ENCODE peak calls at places on chromosomes 7 and 10, in nine cellular contexts. One of them, this sample, is unnamed.

GRCh38 chr10:74969093-74969492 is 142.4 kb upstream of the SAMD8 start:
- DNase-seq in IMR-90: no peak
- DNase-seq in PC-3: no peak
- DNase-seq in colonic mucosa: no peak
- DNase-seq in tibial nerve: no peak
- DNase-seq in psoas muscle: no peak
- DNase-seq in neural progenitor cell: no peak
- DNase-seq in cardiac muscle cell: no peak
- DNase-seq in heart right ventricle: no peak
- DNase-seq in this sample: no peak

GRCh38 chr7:79709574-79710409 is 256.3 kb upstream of the MAGI2 start:
- DNase-seq in colonic mucosa: peak; percentile 66
- DNase-seq in PC-3: peak; percentile 95
- DNase-seq in heart right ventricle: no peak
- DNase-seq in cardiac muscle cell: peak; percentile 63
- DNase-seq in neural progenitor cell: no peak
- DNase-seq in tibial nerve: no peak
- DNase-seq in psoas muscle: no peak
- DNase-seq in IMR-90: peak; percentile 56
- DNase-seq in this sample: no peak

GRCh38 chr10:44046605-44047004 is 338.3 kb downstream of the CXCL12 start:
- DNase-seq in heart right ventricle: no peak
- DNase-seq in tibial nerve: no peak
- DNase-seq in cardiac muscle cell: peak; percentile 21
- DNase-seq in neural progenitor cell: peak; percentile 42
- DNase-seq in colonic mucosa: no peak
- DNase-seq in IMR-90: peak; percentile 52
- DNase-seq in PC-3: peak; percentile 31
- DNase-seq in psoas muscle: no peak
- DNase-seq in this sample: no peak

GRCh38 chr7:131231381-131232220 is 96.1 kb upstream of the MKLN1 start:
- DNase-seq in neural progenitor cell: no peak
- DNase-seq in PC-3: no peak
- DNase-seq in cardiac muscle cell: peak; percentile 76
- DNase-seq in psoas muscle: no peak
- DNase-seq in heart right ventricle: peak; percentile 23
- DNase-seq in tibial nerve: peak; percentile 28
- DNase-seq in colonic mucosa: peak; percentile 31
- DNase-seq in IMR-90: peak; percentile 79
- DNase-seq in this sample: peak; percentile 56

GRCh38 chr7:81162771-81163525 is 244.1 kb upstream of the SEMA3C start:
- DNase-seq in PC-3: peak; percentile 35
- DNase-seq in heart right ventricle: no peak
- DNase-seq in IMR-90: peak; percentile 70
- DNase-seq in tibial nerve: no peak
- DNase-seq in colonic mucosa: no peak
- DNase-seq in cardiac muscle cell: no peak
- DNase-seq in neural progenitor cell: no peak
- DNase-seq in psoas muscle: no peak
- DNase-seq in this sample: no peak

GRCh38 chr7:867406-868188 is 8.8 kb upstream of the GET4 start:
- DNase-seq in IMR-90: peak; percentile 54
- DNase-seq in heart right ventricle: peak; percentile 55
- DNase-seq in neural progenitor cell: no peak
- DNase-seq in cardiac muscle cell: no peak
- DNase-seq in tibial nerve: no peak
- DNase-seq in colonic mucosa: peak; percentile 90
- DNase-seq in psoas muscle: peak; percentile 85
- DNase-seq in PC-3: no peak
- DNase-seq in this sample: peak; percentile 69

GRCh38 chr10:131841131-131841661 is 59.6 kb upstream of the PPP2R2D start:
- DNase-seq in PC-3: no peak
- DNase-seq in cardiac muscle cell: no peak
- DNase-seq in psoas muscle: peak; percentile 38
- DNase-seq in colonic mucosa: no peak
- DNase-seq in IMR-90: no peak
- DNase-seq in heart right ventricle: no peak
- DNase-seq in neural progenitor cell: no peak
- DNase-seq in tibial nerve: no peak
- DNase-seq in this sample: no peak

GRCh38 chr7:74015670-74016069 is 12.3 kb upstream of the ELN start:
- DNase-seq in PC-3: peak; percentile 60
- DNase-seq in colonic mucosa: no peak
- DNase-seq in tibial nerve: no peak
- DNase-seq in psoas muscle: no peak
- DNase-seq in IMR-90: no peak
- DNase-seq in cardiac muscle cell: no peak
- DNase-seq in heart right ventricle: no peak
- DNase-seq in neural progenitor cell: no peak
- DNase-seq in this sample: no peak

GRCh38 chr7:135091717-135092116 is 56.2 kb upstream of the TMEM140 start:
- DNase-seq in psoas muscle: no peak
- DNase-seq in heart right ventricle: no peak
- DNase-seq in tibial nerve: no peak
- DNase-seq in cardiac muscle cell: no peak
- DNase-seq in colonic mucosa: no peak
- DNase-seq in neural progenitor cell: no peak
- DNase-seq in PC-3: no peak
- DNase-seq in IMR-90: no peak
- DNase-seq in this sample: no peak

GRCh38 chr10:78306358-78306757 is 272.7 kb downstream of the RPS24 start:
- DNase-seq in colonic mucosa: peak; percentile 13
- DNase-seq in tibial nerve: no peak
- DNase-seq in psoas muscle: no peak
- DNase-seq in cardiac muscle cell: no peak
- DNase-seq in neural progenitor cell: no peak
- DNase-seq in IMR-90: no peak
- DNase-seq in PC-3: no peak
- DNase-seq in heart right ventricle: no peak
- DNase-seq in this sample: peak; percentile 52

GRCh38 chr10:91909178-91909677 is at the start of gene FGFBP3:
- DNase-seq in psoas muscle: no peak
- DNase-seq in PC-3: peak; percentile 43
- DNase-seq in cardiac muscle cell: peak; percentile 71
- DNase-seq in IMR-90: peak; percentile 45
- DNase-seq in neural progenitor cell: peak; percentile 85
- DNase-seq in colonic mucosa: peak; percentile 66
- DNase-seq in heart right ventricle: no peak
- DNase-seq in tibial nerve: peak; percentile 19
- DNase-seq in this sample: no peak

GRCh38 chr7:128915271-128915819 is 4.8 kb upstream of the KCP start:
- DNase-seq in colonic mucosa: no peak
- DNase-seq in PC-3: no peak
- DNase-seq in IMR-90: no peak
- DNase-seq in psoas muscle: no peak
- DNase-seq in tibial nerve: no peak
- DNase-seq in heart right ventricle: no peak
- DNase-seq in neural progenitor cell: peak; percentile 25
- DNase-seq in cardiac muscle cell: no peak
- DNase-seq in this sample: no peak
- H3K27ac ChIP-seq in colonic mucosa: no peak overlapping the region
- H3K27ac ChIP-seq in PC-3: no peak overlapping the region
- H3K27ac ChIP-seq in IMR-90: no peak overlapping the region
- H3K27ac ChIP-seq in psoas muscle: no peak overlapping the region
- H3K27ac ChIP-seq in tibial nerve: no peak overlapping the region
- H3K27ac ChIP-seq in heart right ventricle: no peak overlapping the region
- H3K27ac ChIP-seq in neural progenitor cell: no peak overlapping the region
- H3K27ac ChIP-seq in cardiac muscle cell: no peak overlapping the region
- H3K27ac ChIP-seq in this sample: no peak overlapping the region

DNA sequence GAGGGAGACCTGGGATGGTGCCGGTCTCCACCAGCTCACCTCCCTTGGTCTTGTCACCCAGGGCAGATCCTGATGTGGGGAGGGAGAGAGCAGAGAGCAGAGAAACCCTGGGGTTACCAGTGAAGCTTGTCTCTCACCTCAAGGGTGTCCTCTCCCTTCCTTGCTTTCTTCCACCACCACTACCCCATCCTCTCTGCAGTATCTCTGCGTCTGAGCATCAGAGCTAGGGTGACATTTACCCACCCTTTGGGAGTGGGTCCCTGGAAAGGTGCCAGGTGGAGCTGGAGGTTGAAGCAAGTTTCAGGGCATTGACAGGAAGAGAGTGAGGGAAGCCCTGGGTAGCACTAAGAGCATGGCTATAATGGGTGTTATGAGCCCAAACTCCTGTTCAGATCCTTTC is 75.2 kb upstream of the ANLN start:
- DNase-seq in tibial nerve: no peak
- DNase-seq in heart right ventricle: no peak
- DNase-seq in cardiac muscle cell: no peak
- DNase-seq in IMR-90: no peak
- DNase-seq in neural progenitor cell: no peak
- DNase-seq in PC-3: no peak
- DNase-seq in psoas muscle: no peak
- DNase-seq in colonic mucosa: no peak
- DNase-seq in this sample: peak; percentile 50
- H3K4me3 ChIP-seq in tibial nerve: no peak overlapping the region
- H3K4me3 ChIP-seq in heart right ventricle: no peak overlapping the region
- H3K4me3 ChIP-seq in cardiac muscle cell: no peak overlapping the region
- H3K4me3 ChIP-seq in IMR-90: no peak overlapping the region
- H3K4me3 ChIP-seq in neural progenitor cell: no peak overlapping the region
- H3K4me3 ChIP-seq in PC-3: no peak overlapping the region
- H3K4me3 ChIP-seq in psoas muscle: no peak overlapping the region
- H3K4me3 ChIP-seq in colonic mucosa: no peak overlapping the region
- H3K4me3 ChIP-seq in this sample: no peak overlapping the region

DNA sequence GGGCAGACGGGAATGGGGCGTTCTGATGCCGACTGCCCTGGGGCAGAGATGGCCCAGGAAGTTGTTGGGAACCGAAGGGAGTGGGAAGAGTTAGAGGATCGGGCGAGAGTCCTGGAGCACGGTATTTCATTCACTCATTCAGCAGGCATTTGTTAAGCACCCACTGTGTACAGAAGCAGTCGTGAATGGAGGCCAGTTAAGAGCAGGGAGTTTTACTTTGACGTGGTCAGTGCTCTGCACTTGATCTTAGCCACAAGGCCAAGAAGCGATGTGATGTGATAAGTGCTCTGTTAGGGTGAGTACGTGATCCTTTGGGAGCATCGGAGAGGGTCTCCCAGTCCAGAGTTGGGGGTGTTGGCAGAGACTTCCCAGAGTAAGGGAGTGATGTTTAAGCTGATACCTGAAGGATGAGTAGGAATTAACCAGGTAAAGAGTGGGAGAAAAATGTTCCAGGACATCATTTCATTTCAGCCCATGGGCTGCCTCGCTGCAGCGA is 890 bp downstream of the ZFYVE27 start:
- DNase-seq in neural progenitor cell: no peak
- DNase-seq in IMR-90: peak; percentile 56
- DNase-seq in psoas muscle: no peak
- DNase-seq in cardiac muscle cell: no peak
- DNase-seq in colonic mucosa: no peak
- DNase-seq in PC-3: no peak
- DNase-seq in tibial nerve: no peak
- DNase-seq in heart right ventricle: no peak
- DNase-seq in this sample: no peak
- H3K27ac ChIP-seq in neural progenitor cell: no peak overlapping the region
- H3K27ac ChIP-seq in IMR-90: peak overlapping the region; percentile 85
- H3K27ac ChIP-seq in psoas muscle: peak overlapping the region; percentile 98
- H3K27ac ChIP-seq in cardiac muscle cell: peak overlapping the region; percentile 94
- H3K27ac ChIP-seq in colonic mucosa: peak overlapping the region; percentile 93
- H3K27ac ChIP-seq in PC-3: no peak overlapping the region
- H3K27ac ChIP-seq in tibial nerve: peak overlapping the region; percentile 88
- H3K27ac ChIP-seq in heart right ventricle: peak overlapping the region; percentile 91
- H3K27ac ChIP-seq in this sample: peak overlapping the region; percentile 86

GRCh38 chr10:97849101-97849490 is 547 bp upstream of the GOLGA7B start:
- DNase-seq in colonic mucosa: peak; percentile 39
- DNase-seq in cardiac muscle cell: no peak
- DNase-seq in neural progenitor cell: no peak
- DNase-seq in PC-3: peak; percentile 69
- DNase-seq in psoas muscle: no peak
- DNase-seq in heart right ventricle: no peak
- DNase-seq in tibial nerve: no peak
- DNase-seq in IMR-90: no peak
- DNase-seq in this sample: no peak
- H3K4me3 ChIP-seq in colonic mucosa: peak overlapping the region; percentile 50
- H3K4me3 ChIP-seq in cardiac muscle cell: peak overlapping the region; percentile 50
- H3K4me3 ChIP-seq in neural progenitor cell: peak overlapping the region; percentile 57
- H3K4me3 ChIP-seq in PC-3: peak overlapping the region; percentile 68
- H3K4me3 ChIP-seq in psoas muscle: peak overlapping the region; percentile 69
- H3K4me3 ChIP-seq in heart right ventricle: peak overlapping the region; percentile 49
- H3K4me3 ChIP-seq in tibial nerve: peak overlapping the region; percentile 56
- H3K4me3 ChIP-seq in IMR-90: no peak overlapping the region
- H3K4me3 ChIP-seq in this sample: no peak overlapping the region

DNA sequence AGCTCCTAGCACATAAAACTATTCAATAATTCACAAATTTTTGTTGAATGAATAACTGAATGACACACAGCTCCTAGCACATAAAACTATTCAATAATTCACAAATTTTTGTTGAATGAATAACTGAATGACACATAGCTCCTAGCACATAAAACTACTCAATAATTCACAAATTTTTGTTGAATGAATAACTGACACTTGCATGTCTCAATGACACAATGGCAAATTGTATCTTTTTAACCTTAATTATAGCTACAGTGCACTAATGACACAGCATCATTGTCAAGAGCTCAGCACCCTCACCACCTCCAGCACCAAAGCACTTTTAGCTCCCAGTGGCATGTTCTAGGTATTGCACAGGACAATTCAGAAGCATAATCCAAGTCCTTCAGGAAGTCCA is 131.6 kb downstream of the PDE1C start:
- DNase-seq in cardiac muscle cell: no peak
- DNase-seq in psoas muscle: no peak
- DNase-seq in IMR-90: peak; percentile 45
- DNase-seq in tibial nerve: no peak
- DNase-seq in colonic mucosa: no peak
- DNase-seq in PC-3: peak; percentile 85
- DNase-seq in heart right ventricle: no peak
- DNase-seq in neural progenitor cell: no peak
- DNase-seq in this sample: no peak
- H3K27ac ChIP-seq in cardiac muscle cell: no peak overlapping the region
- H3K27ac ChIP-seq in psoas muscle: no peak overlapping the region
- H3K27ac ChIP-seq in IMR-90: no peak overlapping the region
- H3K27ac ChIP-seq in tibial nerve: peak overlapping the region; percentile 3
- H3K27ac ChIP-seq in colonic mucosa: no peak overlapping the region
- H3K27ac ChIP-seq in PC-3: peak overlapping the region; percentile 63
- H3K27ac ChIP-seq in heart right ventricle: no peak overlapping the region
- H3K27ac ChIP-seq in neural progenitor cell: no peak overlapping the region
- H3K27ac ChIP-seq in this sample: no peak overlapping the region

GRCh38 chr10:32318476-32318896 is 28.5 kb downstream of the EPC1 start:
- DNase-seq in colonic mucosa: no peak
- DNase-seq in tibial nerve: peak; percentile 20
- DNase-seq in neural progenitor cell: no peak
- DNase-seq in IMR-90: no peak
- DNase-seq in heart right ventricle: no peak
- DNase-seq in PC-3: no peak
- DNase-seq in psoas muscle: no peak
- DNase-seq in cardiac muscle cell: no peak
- DNase-seq in this sample: no peak
- H3K4me3 ChIP-seq in colonic mucosa: no peak overlapping the region
- H3K4me3 ChIP-seq in tibial nerve: no peak overlapping the region
- H3K4me3 ChIP-seq in neural progenitor cell: no peak overlapping the region
- H3K4me3 ChIP-seq in IMR-90: no peak overlapping the region
- H3K4me3 ChIP-seq in heart right ventricle: no peak overlapping the region
- H3K4me3 ChIP-seq in PC-3: no peak overlapping the region
- H3K4me3 ChIP-seq in psoas muscle: no peak overlapping the region
- H3K4me3 ChIP-seq in cardiac muscle cell: no peak overlapping the region
- H3K4me3 ChIP-seq in this sample: no peak overlapping the region